ENCODE peak calls at places on chromosomes 3 and 15, in ten cellular contexts. One of them, this sample, is unnamed. For H3K4me1, the result is how much of the 10 kb centered on the place peaks cover.

GRCh38 chr15:30670056-30670455 is 44.1 kb downstream of the ARHGAP11B start:
- DNase-seq in heart left ventricle: no peak
- DNase-seq in body of pancreas: no peak
- DNase-seq in hepatocyte: no peak
- DNase-seq in upper lobe of left lung: no peak
- DNase-seq in cardiac muscle cell: peak
- DNase-seq in colonic mucosa: no peak
- DNase-seq in ascending aorta: no peak
- DNase-seq in HCT116: no peak
- DNase-seq in spleen: no peak
- DNase-seq in this sample: no peak

GRCh38 chr15:40776537-40777141 is 6.9 kb downstream of the C15orf62 start:
- DNase-seq in heart left ventricle: no peak
- DNase-seq in body of pancreas: no peak
- DNase-seq in hepatocyte: no peak
- DNase-seq in upper lobe of left lung: peak
- DNase-seq in cardiac muscle cell: peak
- DNase-seq in colonic mucosa: no peak
- DNase-seq in ascending aorta: no peak
- DNase-seq in HCT116: no peak
- DNase-seq in spleen: peak
- DNase-seq in this sample: no peak

GRCh38 chr15:29405564-29405963 is 135.9 kb upstream of the NSMCE3 start:
- DNase-seq in heart left ventricle: no peak
- DNase-seq in body of pancreas: no peak
- DNase-seq in hepatocyte: no peak
- DNase-seq in upper lobe of left lung: peak
- DNase-seq in cardiac muscle cell: no peak
- DNase-seq in colonic mucosa: no peak
- DNase-seq in ascending aorta: no peak
- DNase-seq in HCT116: no peak
- DNase-seq in spleen: no peak
- DNase-seq in this sample: no peak

GRCh38 chr3:101195951-101196713 is 124.2 kb downstream of the IMPG2 start:
- DNase-seq in heart left ventricle: no peak
- DNase-seq in body of pancreas: no peak
- DNase-seq in hepatocyte: peak
- DNase-seq in upper lobe of left lung: no peak
- DNase-seq in cardiac muscle cell: peak
- DNase-seq in colonic mucosa: no peak
- DNase-seq in ascending aorta: no peak
- DNase-seq in HCT116: peak
- DNase-seq in spleen: no peak
- DNase-seq in this sample: no peak

GRCh38 chr3:28080716-28081115 is 160.7 kb upstream of the CMC1 start:
- DNase-seq in heart left ventricle: no peak
- DNase-seq in body of pancreas: no peak
- DNase-seq in hepatocyte: no peak
- DNase-seq in upper lobe of left lung: no peak
- DNase-seq in cardiac muscle cell: no peak
- DNase-seq in colonic mucosa: no peak
- DNase-seq in ascending aorta: no peak
- DNase-seq in HCT116: no peak
- DNase-seq in spleen: no peak
- DNase-seq in this sample: no peak

GRCh38 chr3:76551739-76552138 is 488.2 kb upstream of the ROBO2 start:
- DNase-seq in heart left ventricle: no peak
- DNase-seq in body of pancreas: no peak
- DNase-seq in hepatocyte: no peak
- DNase-seq in upper lobe of left lung: peak
- DNase-seq in cardiac muscle cell: no peak
- DNase-seq in colonic mucosa: no peak
- DNase-seq in ascending aorta: no peak
- DNase-seq in HCT116: no peak
- DNase-seq in spleen: no peak
- DNase-seq in this sample: no peak

GRCh38 chr15:63596666-63597032 is 538 bp upstream of the FBXL22 start:
- DNase-seq in heart left ventricle: no peak
- DNase-seq in body of pancreas: no peak
- DNase-seq in hepatocyte: peak
- DNase-seq in upper lobe of left lung: no peak
- DNase-seq in cardiac muscle cell: no peak
- DNase-seq in colonic mucosa: no peak
- DNase-seq in ascending aorta: no peak
- DNase-seq in HCT116: no peak
- DNase-seq in spleen: no peak
- DNase-seq in this sample: no peak

GRCh38 chr3:43998374-43998840 is 243.3 kb upstream of the TOPAZ1 start:
- DNase-seq in heart left ventricle: no peak
- DNase-seq in body of pancreas: no peak
- DNase-seq in hepatocyte: peak
- DNase-seq in upper lobe of left lung: peak
- DNase-seq in cardiac muscle cell: no peak
- DNase-seq in colonic mucosa: no peak
- DNase-seq in ascending aorta: no peak
- DNase-seq in HCT116: no peak
- DNase-seq in spleen: no peak
- DNase-seq in this sample: no peak

GRCh38 chr3:122993573-122993972 is 34.0 kb downstream of the SEMA5B start:
- DNase-seq in heart left ventricle: no peak
- DNase-seq in body of pancreas: no peak
- DNase-seq in hepatocyte: no peak
- DNase-seq in upper lobe of left lung: no peak
- DNase-seq in cardiac muscle cell: no peak
- DNase-seq in colonic mucosa: no peak
- DNase-seq in ascending aorta: no peak
- DNase-seq in HCT116: no peak
- DNase-seq in spleen: no peak
- DNase-seq in this sample: no peak

GRCh38 chr15:67109141-67110034 is 44.0 kb downstream of the SMAD3 start:
- DNase-seq in heart left ventricle: peak
- DNase-seq in body of pancreas: peak
- DNase-seq in hepatocyte: peak
- DNase-seq in upper lobe of left lung: peak
- DNase-seq in cardiac muscle cell: peak
- DNase-seq in colonic mucosa: peak
- DNase-seq in ascending aorta: peak
- DNase-seq in HCT116: no peak
- DNase-seq in spleen: peak
- DNase-seq in this sample: no peak

GRCh38 chr3:132290833-132291232 is 26.4 kb upstream of the ACP3 start:
- DNase-seq in heart left ventricle: no peak
- DNase-seq in body of pancreas: no peak
- DNase-seq in hepatocyte: no peak
- DNase-seq in upper lobe of left lung: no peak
- DNase-seq in cardiac muscle cell: peak
- DNase-seq in colonic mucosa: no peak
- DNase-seq in ascending aorta: no peak
- DNase-seq in HCT116: no peak
- DNase-seq in spleen: no peak
- DNase-seq in this sample: no peak

GRCh38 chr3:132288357-132288756 is 28.9 kb upstream of the ACP3 start:
- DNase-seq in heart left ventricle: no peak
- DNase-seq in body of pancreas: no peak
- DNase-seq in hepatocyte: no peak
- DNase-seq in upper lobe of left lung: no peak
- DNase-seq in cardiac muscle cell: peak
- DNase-seq in colonic mucosa: no peak
- DNase-seq in ascending aorta: no peak
- DNase-seq in HCT116: no peak
- DNase-seq in spleen: no peak
- DNase-seq in this sample: no peak

GRCh38 chr3:132289311-132289710 is 27.9 kb upstream of the ACP3 start:
- DNase-seq in heart left ventricle: no peak
- DNase-seq in body of pancreas: no peak
- DNase-seq in hepatocyte: no peak
- DNase-seq in upper lobe of left lung: no peak
- DNase-seq in cardiac muscle cell: peak
- DNase-seq in colonic mucosa: no peak
- DNase-seq in ascending aorta: no peak
- DNase-seq in HCT116: no peak
- DNase-seq in spleen: no peak
- DNase-seq in this sample: no peak

GRCh38 chr3:132292062-132292461 is 25.1 kb upstream of the ACP3 start:
- DNase-seq in heart left ventricle: no peak
- DNase-seq in body of pancreas: no peak
- DNase-seq in hepatocyte: no peak
- DNase-seq in upper lobe of left lung: peak
- DNase-seq in cardiac muscle cell: no peak
- DNase-seq in colonic mucosa: no peak
- DNase-seq in ascending aorta: no peak
- DNase-seq in HCT116: no peak
- DNase-seq in spleen: no peak
- DNase-seq in this sample: no peak

DNA sequence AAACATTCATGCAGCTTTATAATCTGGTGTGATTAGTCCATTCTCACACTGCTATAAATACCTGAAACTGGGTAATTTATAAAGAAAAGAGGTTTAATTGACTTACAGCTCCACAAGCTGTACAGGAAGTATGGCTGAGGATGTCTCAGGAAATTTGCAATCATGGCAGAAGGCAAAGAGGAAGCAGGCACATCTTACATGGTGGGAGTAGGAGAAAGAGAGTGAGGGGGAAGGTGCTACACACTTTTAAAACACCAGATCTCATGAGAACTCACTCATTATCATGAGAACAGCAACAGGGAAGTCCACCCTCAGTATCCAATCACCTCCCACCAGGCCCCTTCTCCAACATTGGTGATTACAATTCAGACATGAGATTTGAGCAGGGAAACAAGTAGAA is 24.0 kb upstream of the ACP3 start:
- DNase-seq in heart left ventricle: no peak
- DNase-seq in body of pancreas: no peak
- DNase-seq in hepatocyte: no peak
- DNase-seq in upper lobe of left lung: no peak
- DNase-seq in cardiac muscle cell: no peak
- DNase-seq in colonic mucosa: no peak
- DNase-seq in ascending aorta: no peak
- DNase-seq in HCT116: no peak
- DNase-seq in spleen: no peak
- DNase-seq in this sample: no peak
- H3K4me1 ChIP-seq in heart left ventricle: under half
- H3K4me1 ChIP-seq in body of pancreas: under half
- H3K4me1 ChIP-seq in hepatocyte: under half
- H3K4me1 ChIP-seq in upper lobe of left lung: under half
- H3K4me1 ChIP-seq in cardiac muscle cell: under half
- H3K4me1 ChIP-seq in colonic mucosa: under half
- H3K4me1 ChIP-seq in ascending aorta: under half
- H3K4me1 ChIP-seq in HCT116: under half
- H3K4me1 ChIP-seq in spleen: under half
- H3K4me1 ChIP-seq in this sample: under half

GRCh38 chr3:187263270-187263669 is 28.3 kb downstream of the MASP1 start:
- DNase-seq in heart left ventricle: no peak
- DNase-seq in body of pancreas: no peak
- DNase-seq in hepatocyte: peak
- DNase-seq in upper lobe of left lung: no peak
- DNase-seq in cardiac muscle cell: no peak
- DNase-seq in colonic mucosa: no peak
- DNase-seq in ascending aorta: no peak
- DNase-seq in HCT116: no peak
- DNase-seq in spleen: no peak
- DNase-seq in this sample: no peak
- H3K27ac ChIP-seq in heart left ventricle: no peak
- H3K27ac ChIP-seq in body of pancreas: no peak
- H3K27ac ChIP-seq in hepatocyte: peak
- H3K27ac ChIP-seq in upper lobe of left lung: peak
- H3K27ac ChIP-seq in cardiac muscle cell: peak
- H3K27ac ChIP-seq in colonic mucosa: no peak
- H3K27ac ChIP-seq in ascending aorta: no peak
- H3K27ac ChIP-seq in HCT116: no peak
- H3K27ac ChIP-seq in spleen: no peak
- H3K27ac ChIP-seq in this sample: peak

GRCh38 chr3:10392244-10392643 is 71.3 kb upstream of the SEC13 start:
- DNase-seq in heart left ventricle: no peak
- DNase-seq in body of pancreas: no peak
- DNase-seq in hepatocyte: no peak
- DNase-seq in upper lobe of left lung: no peak
- DNase-seq in cardiac muscle cell: no peak
- DNase-seq in colonic mucosa: no peak
- DNase-seq in ascending aorta: no peak
- DNase-seq in HCT116: no peak
- DNase-seq in spleen: peak
- DNase-seq in this sample: no peak
- TF ChIP-seq CTCF in heart left ventricle: no peak
- TF ChIP-seq CTCF in body of pancreas: no peak
- TF ChIP-seq CTCF in hepatocyte: no peak
- TF ChIP-seq CTCF in upper lobe of left lung: no peak
- TF ChIP-seq CTCF in cardiac muscle cell: peak
- TF ChIP-seq CTCF in colonic mucosa: no peak
- TF ChIP-seq CTCF in ascending aorta: no peak
- TF ChIP-seq CTCF in HCT116: no peak
- TF ChIP-seq CTCF in spleen: no peak
- TF ChIP-seq CTCF in this sample: no peak

DNA sequence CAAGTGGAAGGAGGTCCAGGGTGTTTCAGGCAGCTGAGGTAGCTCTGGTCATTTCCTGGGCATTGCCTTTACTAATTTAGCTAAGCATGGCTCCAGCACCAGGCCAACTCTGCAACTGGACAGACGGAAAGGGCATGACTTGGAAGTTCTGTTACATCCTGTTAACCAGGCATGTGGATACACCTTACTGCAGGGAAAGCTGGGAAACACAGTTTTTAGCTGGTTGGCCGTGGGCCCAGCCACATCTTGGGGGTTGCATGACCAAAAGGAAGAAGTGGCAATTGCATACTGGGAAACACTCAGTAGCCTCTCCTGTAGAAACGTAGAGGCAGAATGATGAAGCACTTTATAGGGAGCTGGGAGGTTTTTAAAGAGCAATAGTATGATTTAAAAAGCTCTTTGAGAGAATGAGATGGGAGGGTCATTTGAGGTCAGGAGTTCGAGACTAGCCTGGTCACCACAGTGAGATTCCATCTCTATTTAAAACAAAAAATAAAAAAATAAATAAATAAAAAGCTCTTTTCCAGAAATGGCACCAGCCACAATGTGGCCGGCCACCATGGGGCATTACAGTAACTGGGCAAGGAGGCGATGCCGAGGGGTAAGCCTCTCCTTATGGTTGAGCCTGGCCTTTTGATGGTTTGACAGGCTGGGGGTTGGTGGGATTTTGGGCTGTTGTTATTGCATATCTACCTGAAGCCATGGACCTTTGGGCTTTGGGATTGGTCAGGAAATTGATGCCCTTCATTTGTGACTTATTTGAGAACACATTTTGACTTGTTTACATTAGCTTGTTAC is 28.6 kb downstream of the TRAK1 start:
- DNase-seq in heart left ventricle: no peak
- DNase-seq in body of pancreas: no peak
- DNase-seq in hepatocyte: no peak
- DNase-seq in upper lobe of left lung: no peak
- DNase-seq in cardiac muscle cell: peak
- DNase-seq in colonic mucosa: no peak
- DNase-seq in ascending aorta: no peak
- DNase-seq in HCT116: no peak
- DNase-seq in spleen: no peak
- DNase-seq in this sample: peak
- H3K4me1 ChIP-seq in heart left ventricle: under half
- H3K4me1 ChIP-seq in body of pancreas: under half
- H3K4me1 ChIP-seq in hepatocyte: under half
- H3K4me1 ChIP-seq in upper lobe of left lung: half or more
- H3K4me1 ChIP-seq in cardiac muscle cell: under half
- H3K4me1 ChIP-seq in colonic mucosa: under half
- H3K4me1 ChIP-seq in ascending aorta: under half
- H3K4me1 ChIP-seq in HCT116: under half
- H3K4me1 ChIP-seq in spleen: half or more
- H3K4me1 ChIP-seq in this sample: half or more

GRCh38 chr15:57537072-57537471 is 54.6 kb upstream of the MYZAP start:
- DNase-seq in heart left ventricle: no peak
- DNase-seq in body of pancreas: peak
- DNase-seq in hepatocyte: peak
- DNase-seq in upper lobe of left lung: no peak
- DNase-seq in cardiac muscle cell: peak
- DNase-seq in colonic mucosa: peak
- DNase-seq in ascending aorta: peak
- DNase-seq in HCT116: peak
- DNase-seq in spleen: no peak
- DNase-seq in this sample: no peak
- H3K27ac ChIP-seq in heart left ventricle: no peak
- H3K27ac ChIP-seq in body of pancreas: peak
- H3K27ac ChIP-seq in hepatocyte: no peak
- H3K27ac ChIP-seq in upper lobe of left lung: no peak
- H3K27ac ChIP-seq in cardiac muscle cell: no peak
- H3K27ac ChIP-seq in colonic mucosa: no peak
- H3K27ac ChIP-seq in ascending aorta: no peak
- H3K27ac ChIP-seq in HCT116: no peak
- H3K27ac ChIP-seq in spleen: no peak
- H3K27ac ChIP-seq in this sample: peak